ENCODE peak calls at places on chromosomes 16 and 17, in six cellular contexts. One of them, this sample, is unnamed.

GRCh38 chr16:46746821-46747776 is 1.0 kb downstream of the MYLK3 start:
- DNase-seq in substantia nigra: no peak
- DNase-seq in PC-9: no peak
- DNase-seq in heart right ventricle: peak; percentile 43
- DNase-seq in left lung: no peak
- DNase-seq in A549: no peak
- DNase-seq in this sample: no peak

GRCh38 chr17:72565006-72565405 is 444.2 kb downstream of the SOX9 start:
- DNase-seq in A549: no peak
- DNase-seq in heart right ventricle: no peak
- DNase-seq in PC-9: no peak
- DNase-seq in substantia nigra: no peak
- DNase-seq in left lung: no peak
- DNase-seq in this sample: no peak

GRCh38 chr17:4914009-4914408 is 11.1 kb upstream of the CHRNE start:
- DNase-seq in A549: no peak
- DNase-seq in substantia nigra: no peak
- DNase-seq in left lung: no peak
- DNase-seq in PC-9: no peak
- DNase-seq in heart right ventricle: no peak
- DNase-seq in this sample: no peak

GRCh38 chr16:4660454-4661007 is 32.8 kb upstream of the NUDT16L1 start:
- DNase-seq in heart right ventricle: peak; percentile 69
- DNase-seq in A549: no peak
- DNase-seq in substantia nigra: peak; percentile 53
- DNase-seq in PC-9: no peak
- DNase-seq in left lung: peak; percentile 89
- DNase-seq in this sample: no peak

GRCh38 chr16:14405611-14406537 is 224.2 kb downstream of the PARN start:
- DNase-seq in heart right ventricle: no peak
- DNase-seq in left lung: peak; percentile 20
- DNase-seq in substantia nigra: no peak
- DNase-seq in A549: no peak
- DNase-seq in PC-9: no peak
- DNase-seq in this sample: no peak

GRCh38 chr17:29004081-29004692 is 1.6 kb downstream of the SEZ6 start:
- DNase-seq in A549: no peak
- DNase-seq in PC-9: no peak
- DNase-seq in substantia nigra: peak; percentile 30
- DNase-seq in left lung: no peak
- DNase-seq in heart right ventricle: no peak
- DNase-seq in this sample: no peak

GRCh38 chr16:77457046-77457445 is 22.2 kb upstream of the ADAMTS18 start:
- DNase-seq in A549: no peak
- DNase-seq in PC-9: no peak
- DNase-seq in substantia nigra: no peak
- DNase-seq in left lung: no peak
- DNase-seq in heart right ventricle: no peak
- DNase-seq in this sample: no peak

GRCh38 chr17:67272312-67273050 is 27.5 kb upstream of the HELZ start:
- DNase-seq in PC-9: no peak
- DNase-seq in heart right ventricle: no peak
- DNase-seq in left lung: no peak
- DNase-seq in A549: peak; percentile 70
- DNase-seq in substantia nigra: no peak
- DNase-seq in this sample: no peak

GRCh38 chr17:79243603-79243990 is 169.0 kb downstream of the ENGASE start:
- DNase-seq in substantia nigra: peak; percentile 50
- DNase-seq in A549: no peak
- DNase-seq in left lung: no peak
- DNase-seq in PC-9: no peak
- DNase-seq in heart right ventricle: no peak
- DNase-seq in this sample: no peak

GRCh38 chr16:56426585-56426984 is 1.2 kb upstream of the AMFR start:
- DNase-seq in substantia nigra: no peak
- DNase-seq in A549: no peak
- DNase-seq in PC-9: no peak
- DNase-seq in left lung: no peak
- DNase-seq in heart right ventricle: no peak
- DNase-seq in this sample: no peak

GRCh38 chr17:50928662-50929061 is 62.5 kb upstream of the TOB1 start:
- DNase-seq in left lung: no peak
- DNase-seq in heart right ventricle: no peak
- DNase-seq in substantia nigra: no peak
- DNase-seq in PC-9: no peak
- DNase-seq in A549: no peak
- DNase-seq in this sample: no peak

GRCh38 chr16:30725465-30725792 is 22.8 kb upstream of the PHKG2 start:
- DNase-seq in heart right ventricle: no peak
- DNase-seq in left lung: no peak
- DNase-seq in PC-9: no peak
- DNase-seq in substantia nigra: no peak
- DNase-seq in A549: no peak
- DNase-seq in this sample: no peak

GRCh38 chr16:63050391-63050790 is 1014.2 kb upstream of the CDH8 start:
- DNase-seq in heart right ventricle: no peak
- DNase-seq in left lung: no peak
- DNase-seq in A549: no peak
- DNase-seq in substantia nigra: no peak
- DNase-seq in PC-9: no peak
- DNase-seq in this sample: no peak

GRCh38 chr16:25317732-25318316 is 60.2 kb upstream of the ZKSCAN2 start:
- DNase-seq in heart right ventricle: no peak
- DNase-seq in A549: no peak
- DNase-seq in substantia nigra: no peak
- DNase-seq in PC-9: no peak
- DNase-seq in left lung: no peak
- DNase-seq in this sample: no peak

GRCh38 chr17:64348666-64349065 is 42.0 kb downstream of the PECAM1 start:
- DNase-seq in A549: no peak
- DNase-seq in substantia nigra: no peak
- DNase-seq in heart right ventricle: no peak
- DNase-seq in PC-9: no peak
- DNase-seq in left lung: peak; percentile 20
- DNase-seq in this sample: no peak

GRCh38 chr17:15409721-15410247 is 57.6 kb downstream of the CDRT4 start:
- DNase-seq in PC-9: no peak
- DNase-seq in heart right ventricle: no peak
- DNase-seq in left lung: no peak
- DNase-seq in A549: no peak
- DNase-seq in substantia nigra: no peak
- DNase-seq in this sample: no peak

GRCh38 chr16:75238853-75239371 is 12.5 kb downstream of the BCAR1 start:
- DNase-seq in substantia nigra: peak; percentile 81
- DNase-seq in left lung: no peak
- DNase-seq in heart right ventricle: peak; percentile 20
- DNase-seq in PC-9: no peak
- DNase-seq in A549: no peak
- DNase-seq in this sample: no peak

GRCh38 chr16:13453325-13453724 is 466.6 kb upstream of the ERCC4 start:
- DNase-seq in PC-9: peak; percentile 17
- DNase-seq in substantia nigra: no peak
- DNase-seq in A549: no peak
- DNase-seq in heart right ventricle: no peak
- DNase-seq in left lung: no peak
- DNase-seq in this sample: no peak

GRCh38 chr17:7184091-7184488 is 4.9 kb upstream of the ASGR1 start:
- DNase-seq in A549: no peak
- DNase-seq in substantia nigra: peak; percentile 34
- DNase-seq in PC-9: no peak
- DNase-seq in left lung: no peak
- DNase-seq in heart right ventricle: no peak
- DNase-seq in this sample: no peak

GRCh38 chr17:74566132-74566753 is 1.1 kb downstream of the CD300H start:
- DNase-seq in A549: peak; percentile 51
- DNase-seq in PC-9: peak; percentile 22
- DNase-seq in heart right ventricle: no peak
- DNase-seq in left lung: no peak
- DNase-seq in substantia nigra: peak; percentile 36
- DNase-seq in this sample: no peak

GRCh38 chr16:30605148-30605547 is 5.0 kb downstream of the ZNF689 start:
- DNase-seq in substantia nigra: peak; percentile 24
- DNase-seq in A549: no peak
- DNase-seq in PC-9: no peak
- DNase-seq in heart right ventricle: no peak
- DNase-seq in left lung: peak; percentile 86
- DNase-seq in this sample: no peak

GRCh38 chr17:53631486-53631885 is 191.2 kb upstream of the KIF2B start:
- DNase-seq in heart right ventricle: no peak
- DNase-seq in A549: no peak
- DNase-seq in PC-9: no peak
- DNase-seq in substantia nigra: no peak
- DNase-seq in left lung: no peak
- DNase-seq in this sample: no peak

GRCh38 chr17:18318122-18318521 is 3.0 kb downstream of the SMCR8 start:
- DNase-seq in substantia nigra: no peak
- DNase-seq in heart right ventricle: no peak
- DNase-seq in A549: no peak
- DNase-seq in PC-9: no peak
- DNase-seq in left lung: no peak
- DNase-seq in this sample: no peak

GRCh38 chr17:16906670-16907069 is 65.2 kb downstream of the TNFRSF13B start:
- DNase-seq in substantia nigra: no peak
- DNase-seq in A549: no peak
- DNase-seq in heart right ventricle: no peak
- DNase-seq in left lung: no peak
- DNase-seq in PC-9: no peak
- DNase-seq in this sample: no peak
- H3K27ac ChIP-seq in substantia nigra: no peak overlapping the region
- H3K27ac ChIP-seq in A549: no peak overlapping the region
- H3K27ac ChIP-seq in heart right ventricle: no peak overlapping the region
- H3K27ac ChIP-seq in left lung: no peak overlapping the region
- H3K27ac ChIP-seq in PC-9: peak overlapping the region; percentile 68
- H3K27ac ChIP-seq in this sample: no peak overlapping the region

GRCh38 chr16:84178146-84178765 is 8.6 kb downstream of the TAF1C start:
- DNase-seq in left lung: no peak
- DNase-seq in substantia nigra: no peak
- DNase-seq in heart right ventricle: no peak
- DNase-seq in A549: no peak
- DNase-seq in PC-9: no peak
- DNase-seq in this sample: no peak
- H3K27ac ChIP-seq in left lung: no peak overlapping the region
- H3K27ac ChIP-seq in substantia nigra: no peak overlapping the region
- H3K27ac ChIP-seq in heart right ventricle: peak overlapping the region; percentile 82
- H3K27ac ChIP-seq in A549: no peak overlapping the region
- H3K27ac ChIP-seq in PC-9: peak overlapping the region; percentile 53
- H3K27ac ChIP-seq in this sample: peak overlapping the region; percentile 37

GRCh38 chr16:642189-643049 is 791 bp downstream of the MCRIP2 start:
- DNase-seq in heart right ventricle: peak; percentile 66
- DNase-seq in substantia nigra: peak; percentile 69
- DNase-seq in A549: no peak
- DNase-seq in PC-9: peak; percentile 73
- DNase-seq in left lung: peak; percentile 91
- DNase-seq in this sample: no peak
- H3K27ac ChIP-seq in heart right ventricle: peak overlapping the region; percentile 99
- H3K27ac ChIP-seq in substantia nigra: peak overlapping the region; percentile 61
- H3K27ac ChIP-seq in A549: peak overlapping the region; percentile 64
- H3K27ac ChIP-seq in PC-9: peak overlapping the region; percentile 23
- H3K27ac ChIP-seq in left lung: peak overlapping the region; percentile 84
- H3K27ac ChIP-seq in this sample: peak overlapping the region; percentile 83

DNA sequence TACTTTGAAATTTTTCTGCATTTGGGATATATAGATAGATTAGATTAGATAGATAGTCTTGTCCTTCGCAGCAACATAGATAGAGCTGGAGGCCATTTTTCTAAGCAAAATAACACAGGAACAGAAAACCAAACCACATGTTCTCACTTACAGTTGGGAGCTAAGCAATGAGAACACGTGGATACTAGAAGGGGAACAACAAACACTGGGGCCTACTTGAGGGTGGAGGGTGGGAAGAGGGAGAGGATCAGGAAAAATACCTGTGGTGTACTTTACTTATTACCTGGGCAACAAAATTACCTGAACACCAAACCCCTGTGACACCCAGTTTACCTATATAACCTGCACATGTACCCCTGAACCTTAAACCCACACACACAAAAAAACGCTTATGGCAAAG is 14.3 kb downstream of the PRKAR1A start:
- DNase-seq in left lung: no peak
- DNase-seq in A549: no peak
- DNase-seq in heart right ventricle: no peak
- DNase-seq in substantia nigra: no peak
- DNase-seq in PC-9: no peak
- DNase-seq in this sample: no peak
- H3K27ac ChIP-seq in left lung: peak overlapping the region; percentile 57
- H3K27ac ChIP-seq in A549: no peak overlapping the region
- H3K27ac ChIP-seq in heart right ventricle: no peak overlapping the region
- H3K27ac ChIP-seq in substantia nigra: no peak overlapping the region
- H3K27ac ChIP-seq in PC-9: no peak overlapping the region
- H3K27ac ChIP-seq in this sample: no peak overlapping the region

GRCh38 chr16:67151431-67152097 is 766 bp upstream of the B3GNT9 start:
- DNase-seq in PC-9: no peak
- DNase-seq in heart right ventricle: no peak
- DNase-seq in A549: peak; percentile 36
- DNase-seq in substantia nigra: no peak
- DNase-seq in left lung: no peak
- DNase-seq in this sample: no peak
- H3K27ac ChIP-seq in PC-9: no peak overlapping the region
- H3K27ac ChIP-seq in heart right ventricle: no peak overlapping the region
- H3K27ac ChIP-seq in A549: peak overlapping the region; percentile 84
- H3K27ac ChIP-seq in substantia nigra: peak overlapping the region; percentile 46
- H3K27ac ChIP-seq in left lung: peak overlapping the region; percentile 73
- H3K27ac ChIP-seq in this sample: no peak overlapping the region

GRCh38 chr17:82593590-82594087 is 54.6 kb downstream of the WDR45B start:
- DNase-seq in left lung: peak; percentile 81
- DNase-seq in A549: no peak
- DNase-seq in substantia nigra: peak; percentile 43
- DNase-seq in PC-9: no peak
- DNase-seq in heart right ventricle: no peak
- DNase-seq in this sample: no peak

GRCh38 chr17:82590881-82591539 is 57.2 kb downstream of the WDR45B start:
- DNase-seq in A549: no peak
- DNase-seq in heart right ventricle: no peak
- DNase-seq in substantia nigra: no peak
- DNase-seq in PC-9: no peak
- DNase-seq in left lung: no peak
- DNase-seq in this sample: no peak

GRCh38 chr17:82594571-82594970 is 53.7 kb downstream of the WDR45B start:
- DNase-seq in heart right ventricle: no peak
- DNase-seq in PC-9: no peak
- DNase-seq in A549: no peak
- DNase-seq in left lung: peak; percentile 34
- DNase-seq in substantia nigra: no peak
- DNase-seq in this sample: no peak

GRCh38 chr17:82592289-82592683 is 56.0 kb downstream of the WDR45B start:
- DNase-seq in left lung: peak; percentile 88
- DNase-seq in heart right ventricle: no peak
- DNase-seq in A549: no peak
- DNase-seq in PC-9: peak; percentile 71
- DNase-seq in substantia nigra: no peak
- DNase-seq in this sample: no peak

GRCh38 chr17:82592751-82593589 is 55.3 kb downstream of the WDR45B start:
- DNase-seq in heart right ventricle: peak; percentile 78
- DNase-seq in A549: peak; percentile 65
- DNase-seq in left lung: peak; percentile 86
- DNase-seq in PC-9: peak; percentile 77
- DNase-seq in substantia nigra: peak; percentile 82
- DNase-seq in this sample: peak; percentile 53
- H3K27ac ChIP-seq in heart right ventricle: peak overlapping the region; percentile 59
- H3K27ac ChIP-seq in A549: peak overlapping the region; percentile 86
- H3K27ac ChIP-seq in left lung: peak overlapping the region; percentile 96
- H3K27ac ChIP-seq in PC-9: peak overlapping the region; percentile 59
- H3K27ac ChIP-seq in substantia nigra: peak overlapping the region; percentile 97
- H3K27ac ChIP-seq in this sample: peak overlapping the region; percentile 99